ENCODE peak calls at places on chromosomes 5 and 9, in seven cellular contexts. One of them, this sample, is unnamed.

GRCh38 chr9:135301271-135302263 is 178.0 kb upstream of the PPP1R26 start:
- DNase-seq in mesendoderm: no peak
- DNase-seq in H9: no peak
- DNase-seq in H1: no peak
- DNase-seq in trophoblast cell: no peak
- DNase-seq in IMR-90: no peak
- DNase-seq in neuronal stem cell: no peak
- DNase-seq in this sample: no peak

GRCh38 chr9:68533678-68534077 is 7.0 kb downstream of the TMEM252 start:
- DNase-seq in mesendoderm: no peak
- DNase-seq in neuronal stem cell: no peak
- DNase-seq in trophoblast cell: no peak
- DNase-seq in H9: no peak
- DNase-seq in IMR-90: peak
- DNase-seq in H1: no peak
- DNase-seq in this sample: peak

GRCh38 chr9:37622462-37622861 is 28.3 kb upstream of the FRMPD1 start:
- DNase-seq in IMR-90: peak
- DNase-seq in neuronal stem cell: no peak
- DNase-seq in mesendoderm: no peak
- DNase-seq in trophoblast cell: no peak
- DNase-seq in H9: no peak
- DNase-seq in H1: no peak
- DNase-seq in this sample: no peak

GRCh38 chr9:16532681-16533450 is 337.6 kb downstream of the BNC2 start:
- DNase-seq in IMR-90: peak
- DNase-seq in mesendoderm: no peak
- DNase-seq in neuronal stem cell: no peak
- DNase-seq in trophoblast cell: no peak
- DNase-seq in H1: no peak
- DNase-seq in H9: no peak
- DNase-seq in this sample: peak

GRCh38 chr5:56914678-56915077 is 5.3 kb downstream of the SETD9 start:
- DNase-seq in trophoblast cell: no peak
- DNase-seq in neuronal stem cell: no peak
- DNase-seq in mesendoderm: no peak
- DNase-seq in H9: no peak
- DNase-seq in H1: no peak
- DNase-seq in IMR-90: no peak
- DNase-seq in this sample: no peak

GRCh38 chr9:98409637-98410173 is 154.3 kb upstream of the TBC1D2 start:
- DNase-seq in mesendoderm: no peak
- DNase-seq in trophoblast cell: no peak
- DNase-seq in IMR-90: no peak
- DNase-seq in H9: no peak
- DNase-seq in H1: no peak
- DNase-seq in neuronal stem cell: no peak
- DNase-seq in this sample: no peak

GRCh38 chr5:59360130-59360555 is 533.4 kb downstream of the PDE4D start:
- DNase-seq in H9: no peak
- DNase-seq in neuronal stem cell: no peak
- DNase-seq in IMR-90: no peak
- DNase-seq in mesendoderm: peak
- DNase-seq in trophoblast cell: no peak
- DNase-seq in H1: no peak
- DNase-seq in this sample: peak

GRCh38 chr9:69671291-69671903 is 774 bp downstream of the APBA1 start:
- DNase-seq in mesendoderm: no peak
- DNase-seq in neuronal stem cell: no peak
- DNase-seq in trophoblast cell: no peak
- DNase-seq in IMR-90: no peak
- DNase-seq in H9: no peak
- DNase-seq in H1: no peak
- DNase-seq in this sample: no peak

GRCh38 chr5:127028822-127029457 is 1.4 kb downstream of the MARCHF3 start:
- DNase-seq in neuronal stem cell: no peak
- DNase-seq in mesendoderm: no peak
- DNase-seq in IMR-90: peak
- DNase-seq in H9: no peak
- DNase-seq in H1: no peak
- DNase-seq in trophoblast cell: no peak
- DNase-seq in this sample: peak

GRCh38 chr5:61504143-61504542 is 172.1 kb downstream of the ZSWIM6 start:
- DNase-seq in H1: no peak
- DNase-seq in neuronal stem cell: no peak
- DNase-seq in trophoblast cell: no peak
- DNase-seq in mesendoderm: no peak
- DNase-seq in IMR-90: no peak
- DNase-seq in H9: no peak
- DNase-seq in this sample: no peak

GRCh38 chr5:176659860-176660461 is 12.7 kb downstream of the TSPAN17 start:
- DNase-seq in trophoblast cell: no peak
- DNase-seq in H1: no peak
- DNase-seq in H9: no peak
- DNase-seq in IMR-90: no peak
- DNase-seq in neuronal stem cell: no peak
- DNase-seq in mesendoderm: no peak
- DNase-seq in this sample: no peak

GRCh38 chr5:28961806-28962205 is 1923.4 kb upstream of the CDH9 start:
- DNase-seq in H1: no peak
- DNase-seq in H9: no peak
- DNase-seq in IMR-90: no peak
- DNase-seq in trophoblast cell: no peak
- DNase-seq in neuronal stem cell: no peak
- DNase-seq in mesendoderm: no peak
- DNase-seq in this sample: peak

GRCh38 chr5:174430940-174431339 is 293.4 kb upstream of the MSX2 start:
- DNase-seq in IMR-90: no peak
- DNase-seq in trophoblast cell: no peak
- DNase-seq in mesendoderm: no peak
- DNase-seq in H9: no peak
- DNase-seq in neuronal stem cell: no peak
- DNase-seq in H1: no peak
- DNase-seq in this sample: no peak

GRCh38 chr5:173053041-173053440 is 3.1 kb upstream of the CREBRF start:
- DNase-seq in IMR-90: no peak
- DNase-seq in H9: no peak
- DNase-seq in H1: no peak
- DNase-seq in trophoblast cell: no peak
- DNase-seq in neuronal stem cell: no peak
- DNase-seq in mesendoderm: no peak
- DNase-seq in this sample: no peak

GRCh38 chr5:155343468-155343867 is 329.9 kb downstream of the KIF4B start:
- DNase-seq in H9: no peak
- DNase-seq in trophoblast cell: no peak
- DNase-seq in H1: no peak
- DNase-seq in neuronal stem cell: no peak
- DNase-seq in IMR-90: no peak
- DNase-seq in mesendoderm: peak
- DNase-seq in this sample: no peak

GRCh38 chr5:1140188-1140817 is 28.4 kb upstream of the SLC12A7 start:
- DNase-seq in H1: peak
- DNase-seq in neuronal stem cell: peak
- DNase-seq in IMR-90: peak
- DNase-seq in trophoblast cell: no peak
- DNase-seq in H9: peak
- DNase-seq in mesendoderm: peak
- DNase-seq in this sample: peak

GRCh38 chr9:107316795-107317661 is 33.9 kb downstream of the RAD23B start:
- DNase-seq in H1: no peak
- DNase-seq in mesendoderm: peak
- DNase-seq in trophoblast cell: no peak
- DNase-seq in IMR-90: no peak
- DNase-seq in H9: no peak
- DNase-seq in neuronal stem cell: peak
- DNase-seq in this sample: no peak

GRCh38 chr9:95139121-95139520 is 178.4 kb downstream of the FANCC start:
- DNase-seq in trophoblast cell: no peak
- DNase-seq in mesendoderm: no peak
- DNase-seq in IMR-90: no peak
- DNase-seq in H9: no peak
- DNase-seq in H1: no peak
- DNase-seq in neuronal stem cell: no peak
- DNase-seq in this sample: no peak

GRCh38 chr5:141839015-141839513 is 39.1 kb downstream of the PCDH1 start:
- DNase-seq in neuronal stem cell: no peak
- DNase-seq in H1: peak
- DNase-seq in mesendoderm: peak
- DNase-seq in trophoblast cell: no peak
- DNase-seq in H9: peak
- DNase-seq in IMR-90: no peak
- DNase-seq in this sample: no peak

GRCh38 chr5:11390369-11390768 is 513.9 kb downstream of the CTNND2 start:
- DNase-seq in IMR-90: no peak
- DNase-seq in H1: no peak
- DNase-seq in mesendoderm: no peak
- DNase-seq in H9: no peak
- DNase-seq in neuronal stem cell: no peak
- DNase-seq in trophoblast cell: no peak
- DNase-seq in this sample: no peak

GRCh38 chr5:140202610-140203009 is 27.6 kb downstream of the CYSTM1 start:
- DNase-seq in IMR-90: no peak
- DNase-seq in neuronal stem cell: no peak
- DNase-seq in trophoblast cell: no peak
- DNase-seq in H1: no peak
- DNase-seq in H9: no peak
- DNase-seq in mesendoderm: no peak
- DNase-seq in this sample: no peak

GRCh38 chr5:84130006-84130580 is 254.6 kb downstream of the EDIL3 start:
- DNase-seq in mesendoderm: no peak
- DNase-seq in neuronal stem cell: no peak
- DNase-seq in IMR-90: no peak
- DNase-seq in H9: no peak
- DNase-seq in H1: no peak
- DNase-seq in trophoblast cell: no peak
- DNase-seq in this sample: no peak

GRCh38 chr9:89179920-89180667 is 1.5 kb upstream of the SHC3 start:
- DNase-seq in IMR-90: peak
- DNase-seq in H9: peak
- DNase-seq in H1: peak
- DNase-seq in neuronal stem cell: peak
- DNase-seq in trophoblast cell: peak
- DNase-seq in mesendoderm: peak
- DNase-seq in this sample: peak

GRCh38 chr9:105007143-105007542 is 79.2 kb upstream of the ABCA1 start:
- DNase-seq in IMR-90: peak
- DNase-seq in H9: no peak
- DNase-seq in mesendoderm: no peak
- DNase-seq in trophoblast cell: peak
- DNase-seq in neuronal stem cell: no peak
- DNase-seq in H1: no peak
- DNase-seq in this sample: peak

GRCh38 chr5:159910843-159911229 is 5.4 kb upstream of the ADRA1B start:
- DNase-seq in neuronal stem cell: no peak
- DNase-seq in H1: no peak
- DNase-seq in H9: no peak
- DNase-seq in trophoblast cell: no peak
- DNase-seq in IMR-90: no peak
- DNase-seq in mesendoderm: no peak
- DNase-seq in this sample: no peak
- H3K4ac ChIP-seq in neuronal stem cell: no peak
- H3K4ac ChIP-seq in H1: no peak
- H3K4ac ChIP-seq in H9: no peak
- H3K4ac ChIP-seq in trophoblast cell: peak
- H3K4ac ChIP-seq in IMR-90: peak
- H3K4ac ChIP-seq in mesendoderm: no peak
- H3K4ac ChIP-seq in this sample: no peak

DNA sequence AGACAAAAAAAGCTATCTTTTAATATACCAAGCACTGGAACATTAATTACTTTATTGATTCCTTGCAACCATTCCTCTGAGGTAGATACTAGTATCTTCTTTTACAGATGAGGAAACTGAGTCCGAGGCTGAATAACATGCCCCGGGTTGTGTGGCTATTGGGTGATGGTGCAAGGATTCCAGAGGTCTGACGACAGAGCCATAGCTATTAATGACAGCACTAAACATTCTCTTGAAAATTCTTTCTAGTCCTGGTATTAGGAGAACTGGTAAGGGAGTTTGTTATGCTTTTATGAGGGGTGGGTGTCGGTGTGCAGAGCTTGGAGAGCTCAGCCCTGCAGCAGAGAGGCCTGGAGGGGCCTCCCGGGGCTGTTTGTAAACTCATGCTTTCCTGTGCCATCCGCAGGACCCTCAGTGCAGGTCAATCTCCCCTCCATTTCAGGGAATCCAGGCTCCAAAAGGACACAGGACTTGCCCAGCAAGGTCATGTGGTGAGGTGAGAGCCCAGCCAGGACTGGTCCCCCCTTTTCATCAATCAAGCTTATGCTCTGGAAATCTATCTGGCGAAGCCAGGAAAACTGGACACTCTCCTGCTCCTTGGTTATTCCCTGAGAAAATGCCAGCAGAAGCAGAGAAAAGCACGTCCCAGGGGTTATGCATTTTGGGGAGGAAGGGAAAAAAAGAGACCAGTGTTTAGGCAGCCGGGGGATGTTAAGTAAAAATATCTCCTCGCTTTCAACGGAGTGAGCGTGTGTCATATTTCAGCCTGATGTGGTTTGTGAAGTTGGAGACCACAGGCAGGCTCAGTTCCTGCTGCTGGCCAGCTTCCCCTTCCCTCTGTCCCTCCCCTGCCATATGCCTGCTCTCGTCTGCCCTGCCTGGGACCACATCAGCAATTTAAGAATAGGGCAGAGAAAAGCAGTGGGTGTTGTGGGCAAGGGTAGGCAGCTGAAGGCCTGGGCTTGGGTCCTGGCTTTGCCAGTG is 3.7 kb downstream of the GSN start:
- DNase-seq in mesendoderm: no peak
- DNase-seq in H9: no peak
- DNase-seq in IMR-90: peak
- DNase-seq in H1: no peak
- DNase-seq in trophoblast cell: peak
- DNase-seq in neuronal stem cell: no peak
- DNase-seq in this sample: peak
- H3K4me2 ChIP-seq in mesendoderm: no peak
- H3K4me2 ChIP-seq in H9: no peak
- H3K4me2 ChIP-seq in IMR-90: peak
- H3K4me2 ChIP-seq in H1: no peak
- H3K4me2 ChIP-seq in trophoblast cell: peak
- H3K4me2 ChIP-seq in neuronal stem cell: no peak
- H3K4me2 ChIP-seq in this sample: peak

DNA sequence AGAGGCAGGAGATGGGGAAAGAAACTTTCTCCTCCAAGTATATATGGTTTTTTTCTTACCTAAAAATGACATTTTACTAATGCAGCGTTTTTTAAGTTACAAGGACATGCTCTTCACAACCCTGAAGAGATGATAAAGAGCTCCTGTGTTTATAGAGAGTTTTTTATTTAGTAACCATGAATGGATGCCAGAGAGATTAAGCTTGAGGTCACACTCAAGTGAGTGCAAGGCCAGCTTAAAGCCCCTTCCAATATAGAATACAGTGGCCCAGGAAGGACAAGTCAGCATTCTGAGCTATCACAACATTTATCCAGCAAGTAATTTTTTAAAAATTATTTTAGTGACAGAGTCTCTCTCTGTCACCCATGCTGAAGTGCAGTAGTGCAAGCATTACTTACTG is 6.7 kb upstream of the HAVCR2 start:
- DNase-seq in trophoblast cell: no peak
- DNase-seq in IMR-90: no peak
- DNase-seq in H9: no peak
- DNase-seq in neuronal stem cell: no peak
- DNase-seq in mesendoderm: no peak
- DNase-seq in H1: no peak
- DNase-seq in this sample: no peak
- H3K9ac ChIP-seq in trophoblast cell: no peak
- H3K9ac ChIP-seq in IMR-90: no peak
- H3K9ac ChIP-seq in H9: no peak
- H3K9ac ChIP-seq in neuronal stem cell: no peak
- H3K9ac ChIP-seq in mesendoderm: no peak
- H3K9ac ChIP-seq in H1: no peak
- H3K9ac ChIP-seq in this sample: no peak

GRCh38 chr5:14614490-14614889 is 32.9 kb downstream of the OTULINL start:
- DNase-seq in H9: no peak
- DNase-seq in IMR-90: no peak
- DNase-seq in trophoblast cell: no peak
- DNase-seq in H1: no peak
- DNase-seq in neuronal stem cell: no peak
- DNase-seq in mesendoderm: no peak
- DNase-seq in this sample: no peak
- H3K4ac ChIP-seq in H9: no peak
- H3K4ac ChIP-seq in IMR-90: no peak
- H3K4ac ChIP-seq in trophoblast cell: no peak
- H3K4ac ChIP-seq in H1: no peak
- H3K4ac ChIP-seq in neuronal stem cell: no peak
- H3K4ac ChIP-seq in mesendoderm: no peak
- H3K4ac ChIP-seq in this sample: no peak